ENCODE peak calls at places on chromosomes 1 and 21, in four cellular contexts. R is lower leg skin, C is GM13977, E is IMR-90. H is an unnamed sample.

GRCh38 chr1:70039485-70039884 is 165.9 kb downstream of the LRRC40 start:
- DNase-seq in R (no peak), C (no peak), E (no peak), H (no peak)

GRCh38 chr21:38301321-38302214 is 44.8 kb downstream of the KCNJ15 start:
- DNase-seq in R (no peak), E (no peak), C (no peak), H (no peak)

GRCh38 chr21:35150562-35151226 is 101.6 kb upstream of the RUNX1 start:
- DNase-seq in E (peak), C (no peak), R (no peak), H (no peak)

GRCh38 chr1:232899839-232900238 is 50.6 kb upstream of the NTPCR start:
- DNase-seq in R (no peak), C (no peak), E (no peak), H (no peak)

GRCh38 chr1:167430134-167430848 is 88.0 kb downstream of the CD247 start:
- DNase-seq in E (no peak), C (no peak), R (peak), H (no peak)

GRCh38 chr1:211258310-211258755 is 833 bp upstream of the RCOR3 start:
- DNase-seq in C (peak), R (peak), E (peak), H (peak)

GRCh38 chr21:34100789-34101188 is 27.4 kb downstream of the MRPS6 start:
- DNase-seq in C (no peak), R (no peak), E (peak), H (no peak)

GRCh38 chr1:33008051-33008914 is 28.4 kb downstream of the AK2 start:
- DNase-seq in R (no peak), C (no peak), E (no peak), H (no peak)

GRCh38 chr1:6041432-6042062 is 4.1 kb upstream of the KCNAB2 start:
- DNase-seq in R (no peak), E (no peak), C (no peak), H (no peak)

GRCh38 chr1:3126756-3127718 is 58.0 kb downstream of the PRDM16 start:
- DNase-seq in R (no peak), C (no peak), E (no peak), H (no peak)

GRCh38 chr1:203124546-203125317 is 2.8 kb upstream of the ADORA1 start:
- DNase-seq in R (peak), C (no peak), E (peak), H (peak)

GRCh38 chr1:203519053-203519770 is 25.3 kb downstream of the OPTC start:
- DNase-seq in R (no peak), E (no peak), C (no peak), H (no peak)

GRCh38 chr1:234683856-234684632 is 74.1 kb upstream of the IRF2BP2 start:
- DNase-seq in C (no peak), E (peak), R (peak), H (peak)

GRCh38 chr1:228283043-228283371 is 75.2 kb downstream of the OBSCN start:
- DNase-seq in C (no peak), E (no peak), R (no peak), H (no peak)

GRCh38 chr1:44707959-44708831 is 22.8 kb downstream of the RNU5D-1 start:
- DNase-seq in E (peak), R (no peak), C (peak), H (no peak)

GRCh38 chr1:24935196-24935526 is 5.1 kb upstream of the RUNX3 start:
- DNase-seq in E (no peak), R (no peak), C (no peak), H (no peak)

GRCh38 chr1:24933468-24933867 is 3.4 kb upstream of the RUNX3 start:
- DNase-seq in E (no peak), C (no peak), R (no peak), H (no peak)

GRCh38 chr1:24935615-24936484 is 5.8 kb upstream of the RUNX3 start:
- DNase-seq in R (no peak), C (peak), E (no peak), H (no peak)

GRCh38 chr1:24932725-24933294 is 2.7 kb upstream of the RUNX3 start:
- DNase-seq in E (no peak), R (no peak), C (no peak), H (no peak)

GRCh38 chr1:24934300-24935195 is 4.5 kb upstream of the RUNX3 start:
- DNase-seq in E (no peak), C (no peak), R (no peak), H (no peak)
- TF ChIP-seq CTCF in E (no peak), C (no peak), R (no peak), H (no peak)

GRCh38 chr1:201795066-201795465 is 33.9 kb upstream of the IPO9 start:
- DNase-seq in R (no peak), E (no peak), C (no peak), H (no peak)
- TF ChIP-seq CTCF in R (no peak), E (peak), C (peak), H (peak)

DNA sequence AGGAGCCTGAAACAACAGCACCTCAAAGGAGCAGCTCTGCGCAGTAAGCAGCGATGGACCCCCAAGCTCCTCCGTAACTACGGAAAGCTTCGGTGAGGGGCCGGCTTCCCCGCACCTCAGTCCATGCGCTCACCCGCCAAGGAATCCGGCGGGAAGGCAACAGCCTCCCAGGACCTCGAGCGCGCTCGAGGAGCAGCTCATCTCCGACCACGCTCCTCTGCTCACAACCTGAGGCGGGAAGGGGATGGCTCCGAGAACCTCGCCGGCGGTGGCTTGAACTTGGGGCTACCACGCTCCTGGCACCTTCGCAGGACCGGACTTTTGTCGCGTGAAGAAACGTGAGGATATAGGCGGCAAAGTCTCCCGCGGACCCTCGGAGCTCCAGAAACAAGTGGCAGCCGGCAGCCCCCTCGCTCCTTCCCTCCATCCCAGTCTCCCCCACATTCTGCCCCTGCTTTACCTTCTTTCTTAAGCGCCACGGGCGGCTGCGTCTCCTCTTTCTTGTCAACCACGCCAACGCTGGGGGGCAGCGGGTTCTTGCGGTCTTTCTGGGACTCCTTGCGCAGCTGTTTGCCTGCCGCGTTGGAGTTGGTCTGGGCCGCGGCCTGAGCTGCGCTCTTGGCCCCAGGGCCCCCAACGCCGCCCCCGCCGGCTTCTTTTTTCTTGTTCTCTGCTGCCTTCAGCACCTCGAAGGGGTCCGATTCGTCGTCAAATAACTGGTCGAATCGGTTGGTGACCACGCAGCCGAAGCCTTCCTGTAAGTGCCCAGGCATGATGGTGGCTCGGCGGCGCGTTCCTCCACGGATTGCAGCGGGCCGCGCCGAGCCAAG is 459 bp downstream of the SERBP1 start:
- DNase-seq in R (peak), E (no peak), C (no peak), H (no peak)
- TF ChIP-seq CTCF in R (no peak), E (no peak), C (no peak), H (no peak)

DNA sequence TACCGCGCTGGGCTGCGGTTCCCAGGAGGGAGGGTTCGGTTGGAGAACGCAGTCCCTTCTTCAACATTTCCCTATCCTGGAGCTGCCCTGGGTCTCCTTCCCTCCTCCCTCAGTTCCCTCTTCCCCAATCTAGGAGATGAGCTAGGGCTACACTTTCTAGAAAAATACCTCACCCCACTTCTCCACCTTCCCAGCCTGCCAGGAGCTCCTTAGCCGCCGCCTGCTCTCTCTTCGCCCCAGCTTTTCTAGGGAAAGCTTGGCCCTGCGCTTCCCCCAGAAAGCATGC is 484 bp upstream of the ADAMTS1 start:
- DNase-seq in R (no peak), C (no peak), E (no peak), H (no peak)
- TF ChIP-seq CTCF in R (no peak), C (no peak), E (no peak), H (no peak)

GRCh38 chr1:78367700-78368099 is 123.1 kb upstream of the PTGFR start:
- DNase-seq in C (no peak), E (no peak), R (no peak), H (no peak)

GRCh38 chr1:78370779-78371482 is 119.8 kb upstream of the PTGFR start:
- DNase-seq in R (no peak), E (peak), C (no peak), H (no peak)

GRCh38 chr1:78375996-78376395 is 114.8 kb upstream of the PTGFR start:
- DNase-seq in C (no peak), E (peak), R (no peak), H (no peak)

GRCh38 chr1:78369546-78369945 is 121.2 kb upstream of the PTGFR start:
- DNase-seq in E (peak), C (no peak), R (no peak), H (no peak)

GRCh38 chr1:78370356-78370755 is 120.4 kb upstream of the PTGFR start:
- DNase-seq in C (no peak), R (no peak), E (peak), H (no peak)
- TF ChIP-seq CTCF in C (no peak), R (no peak), E (no peak), H (no peak)

GRCh38 chr1:206892351-206892984 is 4.8 kb upstream of the IL24 start:
- DNase-seq in R (no peak), E (peak), C (no peak), H (no peak)
- TF ChIP-seq CTCF in R (no peak), E (no peak), C (no peak), H (no peak)

H was measured in osteocyte.